ENCODE peak calls at places on chromosomes 5 and 9, in ten cellular contexts. One of them, this sample, is unnamed.
A peak's percentile ranks its signal among the peaks of the same experiment; 100 is the strongest.

GRCh38 chr5:59793000-59793399 is 100.5 kb downstream of the PDE4D start:
- DNase-seq in T-helper 17 cell: no peak
- DNase-seq in SJSA1: peak; percentile 52
- DNase-seq in activated CD8-positive, alpha-beta memory T cell treated with anti-CD3 and anti-CD28 coated beads, Interleukin-2, amount 50 U/mL, for 48 hours: no peak
- DNase-seq in iPS DF 6.9: no peak
- DNase-seq in fibroblast of the conjunctiva: peak; percentile 68
- DNase-seq in stimulated activated CD4-positive, alpha-beta T cell treated with anti-CD3 and anti-CD28 coated beads, Interleukin-1b, Interleukin-23, amount 100 ng/mL, for 4 hours: no peak
- DNase-seq in T-helper 1 cell: no peak
- DNase-seq in NCI-H524: no peak
- DNase-seq in hypothalamus: no peak
- DNase-seq in this sample: no peak

GRCh38 chr5:12111263-12111662 is 207.0 kb upstream of the CTNND2 start:
- DNase-seq in iPS DF 6.9: no peak
- DNase-seq in stimulated activated CD4-positive, alpha-beta T cell treated with anti-CD3 and anti-CD28 coated beads, Interleukin-1b, Interleukin-23, amount 100 ng/mL, for 4 hours: no peak
- DNase-seq in NCI-H524: no peak
- DNase-seq in hypothalamus: no peak
- DNase-seq in T-helper 1 cell: no peak
- DNase-seq in T-helper 17 cell: no peak
- DNase-seq in fibroblast of the conjunctiva: no peak
- DNase-seq in SJSA1: no peak
- DNase-seq in activated CD8-positive, alpha-beta memory T cell treated with anti-CD3 and anti-CD28 coated beads, Interleukin-2, amount 50 U/mL, for 48 hours: no peak
- DNase-seq in this sample: no peak

GRCh38 chr5:10393491-10393890 is 40.0 kb downstream of the MARCHF6 start:
- DNase-seq in stimulated activated CD4-positive, alpha-beta T cell treated with anti-CD3 and anti-CD28 coated beads, Interleukin-1b, Interleukin-23, amount 100 ng/mL, for 4 hours: no peak
- DNase-seq in fibroblast of the conjunctiva: no peak
- DNase-seq in activated CD8-positive, alpha-beta memory T cell treated with anti-CD3 and anti-CD28 coated beads, Interleukin-2, amount 50 U/mL, for 48 hours: no peak
- DNase-seq in SJSA1: no peak
- DNase-seq in hypothalamus: no peak
- DNase-seq in NCI-H524: no peak
- DNase-seq in T-helper 17 cell: no peak
- DNase-seq in T-helper 1 cell: no peak
- DNase-seq in iPS DF 6.9: no peak
- DNase-seq in this sample: no peak

GRCh38 chr5:170642776-170643436 is 139.1 kb downstream of the KCNIP1 start:
- DNase-seq in T-helper 1 cell: no peak
- DNase-seq in SJSA1: no peak
- DNase-seq in T-helper 17 cell: no peak
- DNase-seq in iPS DF 6.9: no peak
- DNase-seq in fibroblast of the conjunctiva: no peak
- DNase-seq in NCI-H524: no peak
- DNase-seq in hypothalamus: no peak
- DNase-seq in activated CD8-positive, alpha-beta memory T cell treated with anti-CD3 and anti-CD28 coated beads, Interleukin-2, amount 50 U/mL, for 48 hours: no peak
- DNase-seq in stimulated activated CD4-positive, alpha-beta T cell treated with anti-CD3 and anti-CD28 coated beads, Interleukin-1b, Interleukin-23, amount 100 ng/mL, for 4 hours: no peak
- DNase-seq in this sample: no peak

GRCh38 chr9:110932883-110933282 is 105.4 kb downstream of the LPAR1 start:
- DNase-seq in iPS DF 6.9: no peak
- DNase-seq in SJSA1: no peak
- DNase-seq in activated CD8-positive, alpha-beta memory T cell treated with anti-CD3 and anti-CD28 coated beads, Interleukin-2, amount 50 U/mL, for 48 hours: no peak
- DNase-seq in fibroblast of the conjunctiva: no peak
- DNase-seq in stimulated activated CD4-positive, alpha-beta T cell treated with anti-CD3 and anti-CD28 coated beads, Interleukin-1b, Interleukin-23, amount 100 ng/mL, for 4 hours: no peak
- DNase-seq in T-helper 17 cell: no peak
- DNase-seq in NCI-H524: no peak
- DNase-seq in hypothalamus: no peak
- DNase-seq in T-helper 1 cell: no peak
- DNase-seq in this sample: no peak

GRCh38 chr9:127032256-127032655 is 90.2 kb downstream of the ANGPTL2 start:
- DNase-seq in activated CD8-positive, alpha-beta memory T cell treated with anti-CD3 and anti-CD28 coated beads, Interleukin-2, amount 50 U/mL, for 48 hours: no peak
- DNase-seq in T-helper 17 cell: no peak
- DNase-seq in NCI-H524: no peak
- DNase-seq in iPS DF 6.9: no peak
- DNase-seq in T-helper 1 cell: no peak
- DNase-seq in fibroblast of the conjunctiva: no peak
- DNase-seq in stimulated activated CD4-positive, alpha-beta T cell treated with anti-CD3 and anti-CD28 coated beads, Interleukin-1b, Interleukin-23, amount 100 ng/mL, for 4 hours: no peak
- DNase-seq in SJSA1: no peak
- DNase-seq in hypothalamus: no peak
- DNase-seq in this sample: no peak

GRCh38 chr9:34492051-34492450 is 30.7 kb downstream of the ENHO start:
- DNase-seq in iPS DF 6.9: no peak
- DNase-seq in activated CD8-positive, alpha-beta memory T cell treated with anti-CD3 and anti-CD28 coated beads, Interleukin-2, amount 50 U/mL, for 48 hours: no peak
- DNase-seq in SJSA1: no peak
- DNase-seq in hypothalamus: no peak
- DNase-seq in NCI-H524: peak; percentile 28
- DNase-seq in T-helper 1 cell: no peak
- DNase-seq in T-helper 17 cell: no peak
- DNase-seq in stimulated activated CD4-positive, alpha-beta T cell treated with anti-CD3 and anti-CD28 coated beads, Interleukin-1b, Interleukin-23, amount 100 ng/mL, for 4 hours: no peak
- DNase-seq in fibroblast of the conjunctiva: no peak
- DNase-seq in this sample: no peak

GRCh38 chr5:32312194-32312681 is 501 bp downstream of the MTMR12 start:
- DNase-seq in activated CD8-positive, alpha-beta memory T cell treated with anti-CD3 and anti-CD28 coated beads, Interleukin-2, amount 50 U/mL, for 48 hours: peak; percentile 78
- DNase-seq in hypothalamus: peak; percentile 64
- DNase-seq in fibroblast of the conjunctiva: peak; percentile 23
- DNase-seq in SJSA1: peak; percentile 40
- DNase-seq in stimulated activated CD4-positive, alpha-beta T cell treated with anti-CD3 and anti-CD28 coated beads, Interleukin-1b, Interleukin-23, amount 100 ng/mL, for 4 hours: peak; percentile 18
- DNase-seq in iPS DF 6.9: no peak
- DNase-seq in T-helper 17 cell: peak; percentile 17
- DNase-seq in NCI-H524: peak; percentile 61
- DNase-seq in T-helper 1 cell: peak; percentile 27
- DNase-seq in this sample: peak; percentile 2

GRCh38 chr9:125748511-125749099 is 1.4 kb downstream of the PBX3 start:
- DNase-seq in fibroblast of the conjunctiva: no peak
- DNase-seq in activated CD8-positive, alpha-beta memory T cell treated with anti-CD3 and anti-CD28 coated beads, Interleukin-2, amount 50 U/mL, for 48 hours: no peak
- DNase-seq in T-helper 17 cell: no peak
- DNase-seq in iPS DF 6.9: no peak
- DNase-seq in SJSA1: no peak
- DNase-seq in hypothalamus: peak; percentile 9
- DNase-seq in stimulated activated CD4-positive, alpha-beta T cell treated with anti-CD3 and anti-CD28 coated beads, Interleukin-1b, Interleukin-23, amount 100 ng/mL, for 4 hours: no peak
- DNase-seq in T-helper 1 cell: no peak
- DNase-seq in NCI-H524: peak; percentile 50
- DNase-seq in this sample: no peak

GRCh38 chr9:131875828-131876485 is 136.1 kb upstream of the RAPGEF1 start:
- DNase-seq in fibroblast of the conjunctiva: no peak
- DNase-seq in stimulated activated CD4-positive, alpha-beta T cell treated with anti-CD3 and anti-CD28 coated beads, Interleukin-1b, Interleukin-23, amount 100 ng/mL, for 4 hours: no peak
- DNase-seq in iPS DF 6.9: no peak
- DNase-seq in SJSA1: no peak
- DNase-seq in T-helper 17 cell: no peak
- DNase-seq in activated CD8-positive, alpha-beta memory T cell treated with anti-CD3 and anti-CD28 coated beads, Interleukin-2, amount 50 U/mL, for 48 hours: no peak
- DNase-seq in NCI-H524: no peak
- DNase-seq in T-helper 1 cell: no peak
- DNase-seq in hypothalamus: no peak
- DNase-seq in this sample: no peak

GRCh38 chr5:160293901-160294561 is 18.3 kb downstream of the CCNJL start:
- DNase-seq in activated CD8-positive, alpha-beta memory T cell treated with anti-CD3 and anti-CD28 coated beads, Interleukin-2, amount 50 U/mL, for 48 hours: no peak
- DNase-seq in T-helper 1 cell: no peak
- DNase-seq in fibroblast of the conjunctiva: no peak
- DNase-seq in hypothalamus: no peak
- DNase-seq in iPS DF 6.9: no peak
- DNase-seq in NCI-H524: peak; percentile 39
- DNase-seq in SJSA1: peak; percentile 21
- DNase-seq in T-helper 17 cell: no peak
- DNase-seq in stimulated activated CD4-positive, alpha-beta T cell treated with anti-CD3 and anti-CD28 coated beads, Interleukin-1b, Interleukin-23, amount 100 ng/mL, for 4 hours: no peak
- DNase-seq in this sample: peak; percentile 51

GRCh38 chr5:82939326-82939725 is 137.9 kb downstream of the TMEM167A start:
- DNase-seq in SJSA1: no peak
- DNase-seq in activated CD8-positive, alpha-beta memory T cell treated with anti-CD3 and anti-CD28 coated beads, Interleukin-2, amount 50 U/mL, for 48 hours: no peak
- DNase-seq in fibroblast of the conjunctiva: no peak
- DNase-seq in T-helper 17 cell: no peak
- DNase-seq in stimulated activated CD4-positive, alpha-beta T cell treated with anti-CD3 and anti-CD28 coated beads, Interleukin-1b, Interleukin-23, amount 100 ng/mL, for 4 hours: no peak
- DNase-seq in T-helper 1 cell: no peak
- DNase-seq in hypothalamus: no peak
- DNase-seq in iPS DF 6.9: no peak
- DNase-seq in NCI-H524: no peak
- DNase-seq in this sample: no peak

GRCh38 chr5:124302504-124302903 is 443.9 kb downstream of the ZNF608 start:
- DNase-seq in fibroblast of the conjunctiva: peak; percentile 29
- DNase-seq in T-helper 1 cell: no peak
- DNase-seq in hypothalamus: no peak
- DNase-seq in activated CD8-positive, alpha-beta memory T cell treated with anti-CD3 and anti-CD28 coated beads, Interleukin-2, amount 50 U/mL, for 48 hours: no peak
- DNase-seq in iPS DF 6.9: no peak
- DNase-seq in T-helper 17 cell: no peak
- DNase-seq in NCI-H524: no peak
- DNase-seq in stimulated activated CD4-positive, alpha-beta T cell treated with anti-CD3 and anti-CD28 coated beads, Interleukin-1b, Interleukin-23, amount 100 ng/mL, for 4 hours: no peak
- DNase-seq in SJSA1: peak; percentile 71
- DNase-seq in this sample: no peak

GRCh38 chr5:14501353-14502162 is 80.0 kb upstream of the OTULINL start:
- DNase-seq in stimulated activated CD4-positive, alpha-beta T cell treated with anti-CD3 and anti-CD28 coated beads, Interleukin-1b, Interleukin-23, amount 100 ng/mL, for 4 hours: no peak
- DNase-seq in T-helper 1 cell: no peak
- DNase-seq in T-helper 17 cell: no peak
- DNase-seq in activated CD8-positive, alpha-beta memory T cell treated with anti-CD3 and anti-CD28 coated beads, Interleukin-2, amount 50 U/mL, for 48 hours: no peak
- DNase-seq in iPS DF 6.9: no peak
- DNase-seq in NCI-H524: no peak
- DNase-seq in hypothalamus: no peak
- DNase-seq in SJSA1: no peak
- DNase-seq in fibroblast of the conjunctiva: no peak
- DNase-seq in this sample: no peak

GRCh38 chr5:56147679-56148230 is 85.4 kb downstream of the ANKRD55 start:
- DNase-seq in activated CD8-positive, alpha-beta memory T cell treated with anti-CD3 and anti-CD28 coated beads, Interleukin-2, amount 50 U/mL, for 48 hours: no peak
- DNase-seq in fibroblast of the conjunctiva: no peak
- DNase-seq in iPS DF 6.9: no peak
- DNase-seq in SJSA1: no peak
- DNase-seq in T-helper 1 cell: no peak
- DNase-seq in hypothalamus: no peak
- DNase-seq in NCI-H524: peak; percentile 24
- DNase-seq in stimulated activated CD4-positive, alpha-beta T cell treated with anti-CD3 and anti-CD28 coated beads, Interleukin-1b, Interleukin-23, amount 100 ng/mL, for 4 hours: no peak
- DNase-seq in T-helper 17 cell: no peak
- DNase-seq in this sample: no peak

GRCh38 chr5:171122372-171122771 is 186.7 kb upstream of the TLX3 start:
- DNase-seq in stimulated activated CD4-positive, alpha-beta T cell treated with anti-CD3 and anti-CD28 coated beads, Interleukin-1b, Interleukin-23, amount 100 ng/mL, for 4 hours: no peak
- DNase-seq in activated CD8-positive, alpha-beta memory T cell treated with anti-CD3 and anti-CD28 coated beads, Interleukin-2, amount 50 U/mL, for 48 hours: no peak
- DNase-seq in NCI-H524: no peak
- DNase-seq in T-helper 17 cell: no peak
- DNase-seq in SJSA1: no peak
- DNase-seq in hypothalamus: no peak
- DNase-seq in iPS DF 6.9: no peak
- DNase-seq in T-helper 1 cell: no peak
- DNase-seq in fibroblast of the conjunctiva: no peak
- DNase-seq in this sample: no peak

GRCh38 chr5:118208031-118208453 is 780.3 kb downstream of the DTWD2 start:
- DNase-seq in iPS DF 6.9: no peak
- DNase-seq in stimulated activated CD4-positive, alpha-beta T cell treated with anti-CD3 and anti-CD28 coated beads, Interleukin-1b, Interleukin-23, amount 100 ng/mL, for 4 hours: no peak
- DNase-seq in NCI-H524: no peak
- DNase-seq in activated CD8-positive, alpha-beta memory T cell treated with anti-CD3 and anti-CD28 coated beads, Interleukin-2, amount 50 U/mL, for 48 hours: no peak
- DNase-seq in hypothalamus: no peak
- DNase-seq in SJSA1: no peak
- DNase-seq in T-helper 17 cell: no peak
- DNase-seq in T-helper 1 cell: no peak
- DNase-seq in fibroblast of the conjunctiva: no peak
- DNase-seq in this sample: no peak

GRCh38 chr9:106921989-106922388 is 59.0 kb downstream of the ZNF462 start:
- DNase-seq in SJSA1: no peak
- DNase-seq in T-helper 1 cell: no peak
- DNase-seq in fibroblast of the conjunctiva: no peak
- DNase-seq in activated CD8-positive, alpha-beta memory T cell treated with anti-CD3 and anti-CD28 coated beads, Interleukin-2, amount 50 U/mL, for 48 hours: no peak
- DNase-seq in T-helper 17 cell: no peak
- DNase-seq in NCI-H524: no peak
- DNase-seq in iPS DF 6.9: no peak
- DNase-seq in stimulated activated CD4-positive, alpha-beta T cell treated with anti-CD3 and anti-CD28 coated beads, Interleukin-1b, Interleukin-23, amount 100 ng/mL, for 4 hours: no peak
- DNase-seq in hypothalamus: no peak
- DNase-seq in this sample: no peak

GRCh38 chr9:69456201-69456600 is 131.2 kb downstream of the ENTREP1 start:
- DNase-seq in SJSA1: no peak
- DNase-seq in fibroblast of the conjunctiva: no peak
- DNase-seq in hypothalamus: no peak
- DNase-seq in NCI-H524: no peak
- DNase-seq in T-helper 1 cell: no peak
- DNase-seq in stimulated activated CD4-positive, alpha-beta T cell treated with anti-CD3 and anti-CD28 coated beads, Interleukin-1b, Interleukin-23, amount 100 ng/mL, for 4 hours: no peak
- DNase-seq in T-helper 17 cell: no peak
- DNase-seq in iPS DF 6.9: no peak
- DNase-seq in activated CD8-positive, alpha-beta memory T cell treated with anti-CD3 and anti-CD28 coated beads, Interleukin-2, amount 50 U/mL, for 48 hours: no peak
- DNase-seq in this sample: no peak

GRCh38 chr5:132334812-132335211 is 34.7 kb upstream of the SLC22A5 start:
- DNase-seq in stimulated activated CD4-positive, alpha-beta T cell treated with anti-CD3 and anti-CD28 coated beads, Interleukin-1b, Interleukin-23, amount 100 ng/mL, for 4 hours: no peak
- DNase-seq in activated CD8-positive, alpha-beta memory T cell treated with anti-CD3 and anti-CD28 coated beads, Interleukin-2, amount 50 U/mL, for 48 hours: no peak
- DNase-seq in SJSA1: no peak
- DNase-seq in T-helper 1 cell: no peak
- DNase-seq in NCI-H524: no peak
- DNase-seq in T-helper 17 cell: no peak
- DNase-seq in fibroblast of the conjunctiva: no peak
- DNase-seq in iPS DF 6.9: no peak
- DNase-seq in hypothalamus: no peak
- DNase-seq in this sample: no peak

GRCh38 chr9:31032206-31032605 is 1352.2 kb upstream of the ACO1 start:
- DNase-seq in iPS DF 6.9: no peak
- DNase-seq in activated CD8-positive, alpha-beta memory T cell treated with anti-CD3 and anti-CD28 coated beads, Interleukin-2, amount 50 U/mL, for 48 hours: no peak
- DNase-seq in hypothalamus: no peak
- DNase-seq in stimulated activated CD4-positive, alpha-beta T cell treated with anti-CD3 and anti-CD28 coated beads, Interleukin-1b, Interleukin-23, amount 100 ng/mL, for 4 hours: no peak
- DNase-seq in T-helper 1 cell: no peak
- DNase-seq in NCI-H524: no peak
- DNase-seq in fibroblast of the conjunctiva: no peak
- DNase-seq in SJSA1: no peak
- DNase-seq in T-helper 17 cell: no peak
- DNase-seq in this sample: no peak

GRCh38 chr5:100108883-100109282 is 426.3 kb upstream of the FAM174A start:
- DNase-seq in SJSA1: no peak
- DNase-seq in hypothalamus: no peak
- DNase-seq in stimulated activated CD4-positive, alpha-beta T cell treated with anti-CD3 and anti-CD28 coated beads, Interleukin-1b, Interleukin-23, amount 100 ng/mL, for 4 hours: no peak
- DNase-seq in activated CD8-positive, alpha-beta memory T cell treated with anti-CD3 and anti-CD28 coated beads, Interleukin-2, amount 50 U/mL, for 48 hours: no peak
- DNase-seq in iPS DF 6.9: no peak
- DNase-seq in NCI-H524: no peak
- DNase-seq in T-helper 17 cell: no peak
- DNase-seq in T-helper 1 cell: no peak
- DNase-seq in fibroblast of the conjunctiva: no peak
- DNase-seq in this sample: no peak

GRCh38 chr9:34610434-34611206 is 1.3 kb downstream of the RPP25L start:
- DNase-seq in iPS DF 6.9: no peak
- DNase-seq in hypothalamus: no peak
- DNase-seq in stimulated activated CD4-positive, alpha-beta T cell treated with anti-CD3 and anti-CD28 coated beads, Interleukin-1b, Interleukin-23, amount 100 ng/mL, for 4 hours: no peak
- DNase-seq in T-helper 17 cell: no peak
- DNase-seq in NCI-H524: peak; percentile 11
- DNase-seq in fibroblast of the conjunctiva: no peak
- DNase-seq in T-helper 1 cell: no peak
- DNase-seq in activated CD8-positive, alpha-beta memory T cell treated with anti-CD3 and anti-CD28 coated beads, Interleukin-2, amount 50 U/mL, for 48 hours: no peak
- DNase-seq in SJSA1: no peak
- DNase-seq in this sample: no peak

GRCh38 chr5:178215263-178216002 is 11.1 kb downstream of the HNRNPAB start:
- DNase-seq in NCI-H524: no peak
- DNase-seq in T-helper 1 cell: no peak
- DNase-seq in SJSA1: no peak
- DNase-seq in hypothalamus: no peak
- DNase-seq in iPS DF 6.9: no peak
- DNase-seq in T-helper 17 cell: no peak
- DNase-seq in fibroblast of the conjunctiva: no peak
- DNase-seq in stimulated activated CD4-positive, alpha-beta T cell treated with anti-CD3 and anti-CD28 coated beads, Interleukin-1b, Interleukin-23, amount 100 ng/mL, for 4 hours: no peak
- DNase-seq in activated CD8-positive, alpha-beta memory T cell treated with anti-CD3 and anti-CD28 coated beads, Interleukin-2, amount 50 U/mL, for 48 hours: peak; percentile 61
- DNase-seq in this sample: no peak

GRCh38 chr5:152884006-152884405 is 478.9 kb upstream of the NMUR2 start:
- DNase-seq in activated CD8-positive, alpha-beta memory T cell treated with anti-CD3 and anti-CD28 coated beads, Interleukin-2, amount 50 U/mL, for 48 hours: no peak
- DNase-seq in hypothalamus: no peak
- DNase-seq in fibroblast of the conjunctiva: no peak
- DNase-seq in T-helper 17 cell: no peak
- DNase-seq in iPS DF 6.9: no peak
- DNase-seq in NCI-H524: no peak
- DNase-seq in SJSA1: no peak
- DNase-seq in stimulated activated CD4-positive, alpha-beta T cell treated with anti-CD3 and anti-CD28 coated beads, Interleukin-1b, Interleukin-23, amount 100 ng/mL, for 4 hours: no peak
- DNase-seq in T-helper 1 cell: no peak
- DNase-seq in this sample: no peak

GRCh38 chr9:126386088-126386487 is 59.5 kb downstream of the MVB12B start:
- DNase-seq in T-helper 1 cell: no peak
- DNase-seq in NCI-H524: peak; percentile 47
- DNase-seq in hypothalamus: peak; percentile 31
- DNase-seq in fibroblast of the conjunctiva: no peak
- DNase-seq in SJSA1: no peak
- DNase-seq in activated CD8-positive, alpha-beta memory T cell treated with anti-CD3 and anti-CD28 coated beads, Interleukin-2, amount 50 U/mL, for 48 hours: no peak
- DNase-seq in T-helper 17 cell: no peak
- DNase-seq in iPS DF 6.9: no peak
- DNase-seq in stimulated activated CD4-positive, alpha-beta T cell treated with anti-CD3 and anti-CD28 coated beads, Interleukin-1b, Interleukin-23, amount 100 ng/mL, for 4 hours: no peak
- DNase-seq in this sample: peak; percentile 33

GRCh38 chr5:149792963-149793362 is 62.9 kb downstream of the PPARGC1B start:
- DNase-seq in NCI-H524: no peak
- DNase-seq in stimulated activated CD4-positive, alpha-beta T cell treated with anti-CD3 and anti-CD28 coated beads, Interleukin-1b, Interleukin-23, amount 100 ng/mL, for 4 hours: no peak
- DNase-seq in T-helper 1 cell: no peak
- DNase-seq in T-helper 17 cell: no peak
- DNase-seq in SJSA1: no peak
- DNase-seq in activated CD8-positive, alpha-beta memory T cell treated with anti-CD3 and anti-CD28 coated beads, Interleukin-2, amount 50 U/mL, for 48 hours: no peak
- DNase-seq in hypothalamus: no peak
- DNase-seq in fibroblast of the conjunctiva: no peak
- DNase-seq in iPS DF 6.9: no peak
- DNase-seq in this sample: no peak

GRCh38 chr9:76431601-76432000 is 27.4 kb upstream of the GCNT1 start:
- DNase-seq in hypothalamus: no peak
- DNase-seq in stimulated activated CD4-positive, alpha-beta T cell treated with anti-CD3 and anti-CD28 coated beads, Interleukin-1b, Interleukin-23, amount 100 ng/mL, for 4 hours: no peak
- DNase-seq in SJSA1: no peak
- DNase-seq in activated CD8-positive, alpha-beta memory T cell treated with anti-CD3 and anti-CD28 coated beads, Interleukin-2, amount 50 U/mL, for 48 hours: no peak
- DNase-seq in NCI-H524: no peak
- DNase-seq in fibroblast of the conjunctiva: no peak
- DNase-seq in T-helper 1 cell: no peak
- DNase-seq in T-helper 17 cell: no peak
- DNase-seq in iPS DF 6.9: no peak
- DNase-seq in this sample: peak; percentile 66

This sample was measured in NT2/D1.